ENCODE peak calls at places on chromosome 1, in four cellular contexts. T is CD4-positive, alpha-beta T cell; F is CD8-positive, alpha-beta memory T cell; B is T1000. V is an unnamed sample.
A peak's percentile ranks its signal among the peaks of the same experiment; 100 is the strongest.

GRCh38 chr1:230068952-230069684 is 2.1 kb downstream of the GALNT2 start:
- DNase-seq in T (no peak), F (no peak), B (no peak), V (no peak)

GRCh38 chr1:89936694-89937093 is 58.2 kb upstream of the ZNF326 start:
- DNase-seq in T (no peak), F (no peak), B (no peak), V (no peak)

GRCh38 chr1:116409751-116410182 is 36.7 kb downstream of the ATP1A1 start:
- DNase-seq in T (no peak), F (no peak), B (no peak), V (no peak)

GRCh38 chr1:34885405-34886247 is 26.1 kb upstream of the SMIM12 start:
- DNase-seq in T (no peak), F (peak; percentile 15), B (no peak), V (peak; percentile 54)

GRCh38 chr1:108010581-108010980 is 45.6 kb upstream of the VAV3 start:
- DNase-seq in T (no peak), F (no peak), B (no peak), V (no peak)

GRCh38 chr1:245153645-245154428 is 948 bp upstream of the KIF26B start:
- DNase-seq in T (no peak), F (no peak), B (peak; percentile 24), V (peak; percentile 28)

GRCh38 chr1:147647796-147648633 is 22.3 kb downstream of the ACP6 start:
- DNase-seq in T (no peak), F (peak; percentile 52), B (no peak), V (peak; percentile 29)

GRCh38 chr1:203839081-203839480 is 22.3 kb upstream of the SNRPE start:
- DNase-seq in T (no peak), F (no peak), B (peak; percentile 22), V (no peak)

GRCh38 chr1:80217377-80217986 is 1211.0 kb upstream of the ADGRL4 start:
- DNase-seq in T (no peak), F (no peak), B (no peak), V (no peak)

GRCh38 chr1:156703336-156703735 is 2.0 kb downstream of the CRABP2 start:
- DNase-seq in T (no peak), F (no peak), B (no peak), V (no peak)

GRCh38 chr1:192552619-192553225 is 22.9 kb upstream of the RGS1 start:
- DNase-seq in T (no peak), F (peak; percentile 34), B (no peak), V (no peak)

GRCh38 chr1:240765732-240766363 is 153.9 kb upstream of the GREM2 start:
- DNase-seq in T (no peak), F (no peak), B (no peak), V (no peak)

GRCh38 chr1:147837845-147838363 is 64.7 kb upstream of the GJA8 start:
- DNase-seq in T (no peak), F (no peak), B (no peak), V (no peak)

GRCh38 chr1:25699501-25700089 is 83.0 kb downstream of the MAN1C1 start:
- DNase-seq in T (no peak), F (no peak), B (no peak), V (no peak)

GRCh38 chr1:229410692-229411433 is 23.0 kb downstream of the ACTA1 start:
- DNase-seq in T (no peak), F (no peak), B (peak; percentile 82), V (no peak)

V was measured in activated T-cell treated with anti-CD3 and anti-CD28 coated beads, Interleukin-2, amount 50 U/mL, for 1 hour.